ENCODE peak calls at places on chromosome 17, in seven cellular contexts. L is activated naive CD4-positive, alpha-beta T cell treated with anti-CD3 and anti-CD28 coated beads, Interleukin-2, amount 10 ng/mL, durations not matched to agents 7 days and 5 days; I is T follicular helper cell; S is kidney glomerular epithelial cell; W is HS-5; N is COR-L47; M is T-helper 2 cell. Y is an unnamed sample.

GRCh38 chr17:65191805-65192740 is 54.9 kb downstream of the RGS9 start:
- DNase-seq in L (no peak), I (no peak), S (peak; percentile 53), W (peak; percentile 70), N (no peak), M (no peak), Y (peak; percentile 47)

GRCh38 chr17:6427284-6427781 is 7.6 kb downstream of the AIPL1 start:
- DNase-seq in L (peak; percentile 85), I (no peak), S (peak; percentile 1), W (no peak), N (no peak), M (peak; percentile 47), Y (no peak)

GRCh38 chr17:48728232-48729231 is at the start of gene HOXB13:
- DNase-seq in L (peak; percentile 40), I (peak; percentile 24), S (no peak), W (peak; percentile 60), N (peak; percentile 50), M (no peak), Y (peak; percentile 26)

GRCh38 chr17:69757794-69758430 is 317.1 kb upstream of the KCNJ16 start:
- DNase-seq in L (no peak), I (no peak), S (no peak), W (peak; percentile 93), N (no peak), M (no peak), Y (no peak)

GRCh38 chr17:17313350-17313991 is 10.3 kb downstream of the NT5M start:
- DNase-seq in L (peak; percentile 84), I (peak; percentile 64), S (peak; percentile 33), W (no peak), N (no peak), M (peak; percentile 60), Y (no peak)

GRCh38 chr17:63639125-63639524 is 16.9 kb downstream of the MAP3K3 start:
- DNase-seq in L (no peak), I (no peak), S (no peak), W (no peak), N (no peak), M (no peak), Y (no peak)

GRCh38 chr17:40099627-40100418 is 566 bp downstream of the NR1D1 start:
- DNase-seq in L (no peak), I (no peak), S (no peak), W (no peak), N (no peak), M (no peak), Y (no peak)

GRCh38 chr17:19415311-19415710 is 4.3 kb downstream of the RNF112 start:
- DNase-seq in L (no peak), I (no peak), S (no peak), W (no peak), N (no peak), M (no peak), Y (no peak)

GRCh38 chr17:9971991-9972390 is 66.9 kb upstream of the RCVRN start:
- DNase-seq in L (no peak), I (no peak), S (no peak), W (no peak), N (no peak), M (no peak), Y (no peak)

GRCh38 chr17:40718904-40719303 is 15.4 kb upstream of the KRT24 start:
- DNase-seq in L (no peak), I (no peak), S (no peak), W (no peak), N (no peak), M (no peak), Y (no peak)

GRCh38 chr17:56136316-56136715 is 17.0 kb upstream of the ANKFN1 start:
- DNase-seq in L (no peak), I (no peak), S (no peak), W (no peak), N (no peak), M (no peak), Y (no peak)

GRCh38 chr17:1577186-1577585 is 14.6 kb upstream of the PITPNA start:
- DNase-seq in L (no peak), I (no peak), S (no peak), W (peak; percentile 49), N (no peak), M (no peak), Y (no peak)

GRCh38 chr17:11644265-11645212 is 46.3 kb downstream of the DNAH9 start:
- DNase-seq in L (peak; percentile 52), I (peak; percentile 9), S (peak; percentile 84), W (peak; percentile 4), N (peak; percentile 20), M (no peak), Y (no peak)

GRCh38 chr17:7380855-7381683 is at the start of gene TNK1:
- DNase-seq in L (no peak), I (no peak), S (no peak), W (no peak), N (no peak), M (no peak), Y (no peak)

GRCh38 chr17:65820306-65820705 is 258.9 kb upstream of the AXIN2 start:
- DNase-seq in L (no peak), I (no peak), S (no peak), W (no peak), N (no peak), M (no peak), Y (no peak)

GRCh38 chr17:10286324-10286723 is 86.5 kb downstream of the MYH13 start:
- DNase-seq in L (no peak), I (no peak), S (no peak), W (no peak), N (no peak), M (no peak), Y (no peak)

GRCh38 chr17:68686108-68686988 is 85.2 kb upstream of the FAM20A start:
- DNase-seq in L (no peak), I (no peak), S (no peak), W (no peak), N (no peak), M (no peak), Y (no peak)

GRCh38 chr17:32546031-32546444 is 59.2 kb downstream of the CDK5R1 start:
- DNase-seq in L (no peak), I (no peak), S (no peak), W (no peak), N (peak; percentile 74), M (no peak), Y (no peak)

GRCh38 chr17:69596141-69596540 is 181.6 kb downstream of the MAP2K6 start:
- DNase-seq in L (no peak), I (no peak), S (no peak), W (no peak), N (no peak), M (no peak), Y (no peak)

GRCh38 chr17:75864448-75864871 is 9.3 kb upstream of the WBP2 start:
- DNase-seq in L (peak; percentile 77), I (no peak), S (no peak), W (no peak), N (peak; percentile 14), M (peak; percentile 59), Y (no peak)

GRCh38 chr17:73901661-73902415 is 257.6 kb upstream of the SDK2 start:
- DNase-seq in L (peak; percentile 39), I (no peak), S (no peak), W (no peak), N (no peak), M (no peak), Y (no peak)

GRCh38 chr17:21077286-21077685 is 34.5 kb upstream of the USP22 start:
- DNase-seq in L (no peak), I (no peak), S (no peak), W (no peak), N (no peak), M (no peak), Y (no peak)

GRCh38 chr17:35257080-35257701 is 14.3 kb downstream of the SLFN5 start:
- DNase-seq in L (no peak), I (no peak), S (peak; percentile 50), W (no peak), N (peak; percentile 75), M (no peak), Y (no peak)

GRCh38 chr17:7213895-7214299 is 5.7 kb downstream of the DLG4 start:
- DNase-seq in L (no peak), I (peak; percentile 75), S (peak; percentile 34), W (no peak), N (peak; percentile 89), M (no peak), Y (no peak)

GRCh38 chr17:78120971-78121800 is 7.4 kb downstream of the TMC6 start:
- DNase-seq in L (peak; percentile 84), I (peak; percentile 39), S (no peak), W (no peak), N (no peak), M (peak; percentile 83), Y (no peak)

GRCh38 chr17:3960764-3961163 is 3.5 kb downstream of the ATP2A3 start:
- DNase-seq in L (no peak), I (no peak), S (no peak), W (no peak), N (no peak), M (no peak), Y (no peak)

GRCh38 chr17:80725532-80725931 is 180.9 kb downstream of the RPTOR start:
- DNase-seq in L (no peak), I (no peak), S (no peak), W (no peak), N (no peak), M (no peak), Y (no peak)

GRCh38 chr17:50292465-50292864 is 18.2 kb downstream of the TMEM92 start:
- DNase-seq in L (no peak), I (no peak), S (no peak), W (no peak), N (no peak), M (no peak), Y (no peak)

GRCh38 chr17:31743767-31744166 is 115.3 kb downstream of the COPRS start:
- DNase-seq in L (no peak), I (no peak), S (no peak), W (no peak), N (no peak), M (no peak), Y (no peak)

GRCh38 chr17:79035686-79036085 is 11.7 kb downstream of the C1QTNF1 start:
- DNase-seq in L (no peak), I (no peak), S (no peak), W (no peak), N (no peak), M (no peak), Y (no peak)

GRCh38 chr17:56867948-56868376 is 34.0 kb downstream of the DGKE start:
- DNase-seq in L (no peak), I (no peak), S (no peak), W (peak; percentile 60), N (no peak), M (no peak), Y (no peak)

Y was measured in HS-27A.